ENCODE peak calls at places on chromosomes 3 and 15, in five cellular contexts. Z is tibial artery, S is mucosa of descending colon, C is HCT116, H is pancreas. F is an unnamed sample. For H3K9me3, the result is how much of the 10 kb centered on the place peaks cover.

GRCh38 chr3:33848624-33849347 is 50.4 kb downstream of the PDCD6IP start:
- DNase-seq in Z (no peak), S (no peak), C (no peak), H (no peak), F (no peak)

GRCh38 chr3:169564883-169565282 is 98.6 kb downstream of the MECOM start:
- DNase-seq in Z (no peak), S (no peak), C (no peak), H (no peak), F (no peak)

GRCh38 chr3:163971861-163972260 is 1106.4 kb downstream of the SI start:
- DNase-seq in Z (no peak), S (no peak), C (no peak), H (no peak), F (no peak)

GRCh38 chr3:3110299-3110630 is at the start of gene IL5RA:
- DNase-seq in Z (no peak), S (no peak), C (no peak), H (no peak), F (no peak)

GRCh38 chr3:198071602-198072285 is 111.7 kb downstream of the LMLN start:
- DNase-seq in Z (no peak), S (no peak), C (peak), H (no peak), F (no peak)

GRCh38 chr3:105402287-105402801 is 35.6 kb downstream of the ALCAM start:
- DNase-seq in Z (no peak), S (no peak), C (peak), H (no peak), F (no peak)

GRCh38 chr15:36334059-36334458 is 245.4 kb upstream of the CDIN1 start:
- DNase-seq in Z (no peak), S (no peak), C (no peak), H (no peak), F (no peak)

GRCh38 chr15:68054658-68055223 is 626 bp downstream of the PIAS1 start:
- DNase-seq in Z (peak), S (peak), C (no peak), H (peak), F (peak)

GRCh38 chr15:44603126-44603525 is 60.3 kb downstream of the SPG11 start:
- DNase-seq in Z (no peak), S (no peak), C (no peak), H (no peak), F (no peak)

GRCh38 chr3:20511863-20512262 is 325.9 kb upstream of the SGO1 start:
- DNase-seq in Z (no peak), S (no peak), C (no peak), H (no peak), F (peak)

GRCh38 chr3:46565607-46566039 is 479 bp downstream of the LRRC2 start:
- DNase-seq in Z (no peak), S (peak), C (no peak), H (no peak), F (no peak)

GRCh38 chr3:160098261-160098908 is 109.8 kb downstream of the IL12A start:
- DNase-seq in Z (no peak), S (no peak), C (no peak), H (no peak), F (no peak)

GRCh38 chr3:122183521-122183892 is at the start of gene CASR:
- DNase-seq in Z (no peak), S (peak), C (no peak), H (peak), F (no peak)

GRCh38 chr3:183202004-183202722 is 39.6 kb upstream of the LAMP3 start:
- DNase-seq in Z (no peak), S (no peak), C (no peak), H (no peak), F (peak)

GRCh38 chr3:49602049-49602554 is 47.8 kb downstream of the BSN start:
- DNase-seq in Z (no peak), S (no peak), C (no peak), H (no peak), F (no peak)

GRCh38 chr3:82839871-82840270 is 1078.4 kb upstream of the GBE1 start:
- DNase-seq in Z (no peak), S (no peak), C (no peak), H (no peak), F (no peak)

GRCh38 chr3:94285874-94286273 is 223.0 kb downstream of the NSUN3 start:
- DNase-seq in Z (no peak), S (no peak), C (no peak), H (no peak), F (no peak)

GRCh38 chr3:10770981-10771380 is 45.0 kb upstream of the SLC6A11 start:
- DNase-seq in Z (no peak), S (no peak), C (no peak), H (no peak), F (no peak)

GRCh38 chr3:110521019-110521418 is 550.6 kb upstream of the NECTIN3 start:
- DNase-seq in Z (no peak), S (no peak), C (peak), H (no peak), F (no peak)

GRCh38 chr15:63348392-63348791 is 33.3 kb downstream of the CA12 start:
- DNase-seq in Z (peak), S (peak), C (no peak), H (peak), F (no peak)

GRCh38 chr15:35674873-35675781 is 129.2 kb upstream of the DPH6 start:
- DNase-seq in Z (no peak), S (no peak), C (no peak), H (no peak), F (no peak)

GRCh38 chr15:39286706-39287105 is 294.2 kb upstream of the THBS1 start:
- DNase-seq in Z (no peak), S (no peak), C (no peak), H (no peak), F (no peak)

GRCh38 chr3:107068980-107069379 is 308.3 kb upstream of the CCDC54 start:
- DNase-seq in Z (no peak), S (no peak), C (no peak), H (no peak), F (no peak)

GRCh38 chr3:64109438-64109837 is 86.1 kb upstream of the PSMD6 start:
- DNase-seq in Z (no peak), S (peak), C (no peak), H (peak), F (no peak)

GRCh38 chr3:190306513-190307163 is 15.6 kb downstream of the CLDN1 start:
- DNase-seq in Z (no peak), S (no peak), C (no peak), H (peak), F (no peak)

GRCh38 chr3:176349706-176350105 is 847.6 kb downstream of the TBL1XR1 start:
- DNase-seq in Z (no peak), S (no peak), C (no peak), H (no peak), F (no peak)

GRCh38 chr3:10835406-10835805 is 19.4 kb downstream of the SLC6A11 start:
- DNase-seq in Z (no peak), S (no peak), C (no peak), H (no peak), F (no peak)

GRCh38 chr3:157373783-157374182 is 62.9 kb upstream of the PTX3 start:
- DNase-seq in Z (no peak), S (no peak), C (no peak), H (no peak), F (no peak)

GRCh38 chr15:57323806-57324589 is 52.3 kb upstream of the CGNL1 start:
- DNase-seq in Z (no peak), S (peak), C (peak), H (no peak), F (peak)

GRCh38 chr3:31009881-31010280 is 115.4 kb upstream of the GADL1 start:
- DNase-seq in Z (no peak), S (no peak), C (no peak), H (no peak), F (no peak)

GRCh38 chr3:38620236-38620635 is 29.3 kb downstream of the SCN5A start:
- DNase-seq in Z (no peak), S (no peak), C (no peak), H (no peak), F (no peak)

GRCh38 chr3:115825046-115825445 is 201.7 kb downstream of the GAP43 start:
- DNase-seq in Z (no peak), S (no peak), C (no peak), H (no peak), F (no peak)

GRCh38 chr3:52259035-52259434 is 13.5 kb downstream of the PPM1M start:
- DNase-seq in Z (no peak), S (no peak), C (no peak), H (no peak), F (no peak)

GRCh38 chr3:196688349-196688748 is 23.7 kb downstream of the CEP19 start:
- DNase-seq in Z (peak), S (peak), C (no peak), H (no peak), F (no peak)

GRCh38 chr15:51366911-51367310 is 25.5 kb downstream of the GLDN start:
- DNase-seq in Z (peak), S (peak), C (no peak), H (peak), F (no peak)

GRCh38 chr15:58525926-58526538 is 94.2 kb downstream of the LIPC start:
- DNase-seq in Z (no peak), S (no peak), C (no peak), H (no peak), F (no peak)

GRCh38 chr3:149385617-149386298 is 8.3 kb upstream of the TM4SF1 start:
- DNase-seq in Z (no peak), S (no peak), C (no peak), H (no peak), F (no peak)

GRCh38 chr15:90585863-90586262 is 56.1 kb downstream of the CRTC3 start:
- DNase-seq in Z (no peak), S (no peak), C (no peak), H (no peak), F (no peak)

GRCh38 chr3:111768571-111769100 is 90.4 kb upstream of the PHLDB2 start:
- DNase-seq in Z (no peak), S (no peak), C (peak), H (no peak), F (no peak)

DNA sequence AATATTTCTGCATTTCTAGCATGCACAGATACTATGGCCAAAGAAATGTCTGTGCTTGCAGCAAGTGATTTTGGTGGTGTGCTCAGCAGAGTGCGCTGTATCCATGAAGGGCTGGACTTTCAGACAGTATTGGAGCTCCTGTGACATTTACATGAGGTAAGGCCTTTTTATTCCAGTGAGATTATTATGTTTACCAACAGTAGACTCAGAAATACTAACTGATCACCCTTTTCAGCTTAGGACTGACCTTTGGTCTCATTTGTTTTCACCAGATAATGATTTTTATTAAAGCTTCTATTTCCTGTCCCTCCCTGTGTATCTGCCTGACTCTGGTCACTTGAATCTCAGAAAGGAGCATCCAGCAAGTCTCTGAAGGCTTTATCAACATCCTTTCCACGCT is 1302.5 kb upstream of the EPHA6 start:
- DNase-seq in Z (no peak), S (no peak), C (no peak), H (no peak), F (no peak)
- TF ChIP-seq CTCF in Z (no peak), S (no peak), C (no peak), H (no peak), F (no peak)

DNA sequence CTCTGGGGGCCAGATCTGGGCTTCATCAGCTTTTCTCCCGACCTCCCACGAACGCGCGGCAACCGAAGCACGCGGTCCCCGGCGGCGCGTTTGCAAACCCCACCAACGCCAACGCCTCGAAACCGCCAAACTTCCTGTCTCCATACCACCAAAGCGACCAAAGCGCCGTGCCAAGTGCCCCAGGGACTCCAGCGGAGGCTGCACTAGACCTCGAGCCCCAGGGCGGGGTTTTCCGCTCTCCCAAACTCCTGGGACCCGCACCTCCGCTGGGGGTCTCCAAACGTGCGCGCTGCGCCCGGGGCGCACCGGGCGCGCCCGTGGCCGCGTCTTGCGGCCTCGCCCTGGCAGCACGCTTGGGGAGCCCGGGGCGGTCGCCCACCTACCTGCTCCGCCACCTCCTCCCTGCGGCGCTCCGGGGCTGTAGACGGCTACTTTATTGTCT is 156.0 kb upstream of the FRMD4B start:
- DNase-seq in Z (no peak), S (no peak), C (no peak), H (no peak), F (no peak)
- H3K4me3 ChIP-seq in Z (peak), S (no peak), C (no peak), H (peak), F (no peak)

GRCh38 chr15:101228313-101228712 is 23.5 kb downstream of the CHSY1 start:
- DNase-seq in Z (no peak), S (no peak), C (no peak), H (no peak), F (no peak)
- H3K9me3 ChIP-seq in Z (under half), S (under half), C (under half), H (under half), F (under half)

GRCh38 chr3:151085227-151085888 is at the start of gene MED12L:
- DNase-seq in Z (peak), S (peak), C (peak), H (peak), F (peak)

GRCh38 chr3:151084893-151085226 is 604 bp upstream of the MED12L start:
- DNase-seq in Z (no peak), S (no peak), C (no peak), H (no peak), F (no peak)

GRCh38 chr3:151087648-151088047 is 2.2 kb downstream of the MED12L start:
- DNase-seq in Z (no peak), S (no peak), C (no peak), H (no peak), F (no peak)

GRCh38 chr3:151085889-151086483 is 522 bp downstream of the MED12L start:
- DNase-seq in Z (no peak), S (peak), C (no peak), H (peak), F (peak)

GRCh38 chr3:151086484-151087456 is 1.3 kb downstream of the MED12L start:
- DNase-seq in Z (peak), S (peak), C (peak), H (peak), F (peak)
- TF ChIP-seq CTCF in Z (peak), S (no peak), C (peak), H (no peak), F (peak)

GRCh38 chr15:77484994-77485393 is 64.3 kb downstream of the HMG20A start:
- DNase-seq in Z (no peak), S (no peak), C (no peak), H (no peak), F (no peak)

GRCh38 chr15:77480859-77481258 is 60.2 kb downstream of the HMG20A start:
- DNase-seq in Z (no peak), S (no peak), C (no peak), H (no peak), F (no peak)

GRCh38 chr15:77481670-77482069 is 61.0 kb downstream of the HMG20A start:
- DNase-seq in Z (no peak), S (no peak), C (no peak), H (no peak), F (no peak)

GRCh38 chr15:77482570-77482969 is 61.9 kb downstream of the HMG20A start:
- DNase-seq in Z (no peak), S (no peak), C (no peak), H (no peak), F (no peak)

GRCh38 chr15:77483426-77483825 is 62.7 kb downstream of the HMG20A start:
- DNase-seq in Z (no peak), S (no peak), C (no peak), H (no peak), F (no peak)
- H3K4me3 ChIP-seq in Z (no peak), S (no peak), C (no peak), H (no peak), F (no peak)

F was measured in MM.1S.